ENCODE peak calls at places on chromosome 22, in seven cellular contexts. One of them, this sample, is unnamed.

GRCh38 chr22:33920927-33921575 is 775 bp upstream of the LARGE1 start:
- DNase-seq in HepG2: peak; percentile 86
- DNase-seq in GM12878: peak; percentile 43
- DNase-seq in H1: peak; percentile 100
- DNase-seq in T47D: peak; percentile 71
- DNase-seq in K562: peak; percentile 92
- DNase-seq in SK-N-SH: peak; percentile 96
- DNase-seq in this sample: peak; percentile 57

GRCh38 chr22:21026783-21027692 is 5.3 kb downstream of the SLC7A4 start:
- DNase-seq in GM12878: no peak
- DNase-seq in SK-N-SH: no peak
- DNase-seq in H1: no peak
- DNase-seq in K562: no peak
- DNase-seq in HepG2: no peak
- DNase-seq in T47D: no peak
- DNase-seq in this sample: no peak

GRCh38 chr22:31044262-31044861 is 36.8 kb upstream of the SMTN start:
- DNase-seq in K562: no peak
- DNase-seq in T47D: no peak
- DNase-seq in SK-N-SH: no peak
- DNase-seq in H1: no peak
- DNase-seq in HepG2: peak; percentile 77
- DNase-seq in GM12878: no peak
- DNase-seq in this sample: no peak

GRCh38 chr22:49691256-49691655 is 136.4 kb downstream of the BRD1 start:
- DNase-seq in H1: no peak
- DNase-seq in K562: no peak
- DNase-seq in T47D: no peak
- DNase-seq in HepG2: no peak
- DNase-seq in GM12878: no peak
- DNase-seq in SK-N-SH: no peak
- DNase-seq in this sample: no peak

GRCh38 chr22:19791894-19792293 is 31.3 kb downstream of the TBX1 start:
- DNase-seq in HepG2: no peak
- DNase-seq in GM12878: no peak
- DNase-seq in SK-N-SH: no peak
- DNase-seq in H1: no peak
- DNase-seq in K562: no peak
- DNase-seq in T47D: no peak
- DNase-seq in this sample: no peak

GRCh38 chr22:44884968-44885805 is 124.6 kb downstream of the PHF21B start:
- DNase-seq in T47D: peak; percentile 26
- DNase-seq in HepG2: peak; percentile 18
- DNase-seq in H1: no peak
- DNase-seq in SK-N-SH: no peak
- DNase-seq in GM12878: no peak
- DNase-seq in K562: no peak
- DNase-seq in this sample: no peak

GRCh38 chr22:44385781-44386180 is 73.0 kb upstream of the SHISAL1 start:
- DNase-seq in H1: no peak
- DNase-seq in SK-N-SH: no peak
- DNase-seq in GM12878: no peak
- DNase-seq in HepG2: no peak
- DNase-seq in K562: no peak
- DNase-seq in T47D: no peak
- DNase-seq in this sample: no peak

GRCh38 chr22:23119492-23120414 is 22.0 kb downstream of the RSPH14 start:
- DNase-seq in SK-N-SH: no peak
- DNase-seq in H1: no peak
- DNase-seq in K562: peak; percentile 66
- DNase-seq in GM12878: no peak
- DNase-seq in T47D: no peak
- DNase-seq in HepG2: no peak
- DNase-seq in this sample: no peak

GRCh38 chr22:32788884-32789624 is 12.5 kb upstream of the TIMP3 start:
- DNase-seq in GM12878: no peak
- DNase-seq in HepG2: peak; percentile 74
- DNase-seq in K562: no peak
- DNase-seq in SK-N-SH: no peak
- DNase-seq in T47D: no peak
- DNase-seq in H1: no peak
- DNase-seq in this sample: no peak

GRCh38 chr22:23365524-23365923 is 185.2 kb downstream of the BCR start:
- DNase-seq in T47D: no peak
- DNase-seq in SK-N-SH: no peak
- DNase-seq in K562: no peak
- DNase-seq in HepG2: no peak
- DNase-seq in GM12878: no peak
- DNase-seq in H1: no peak
- DNase-seq in this sample: no peak

GRCh38 chr22:31040542-31041398 is 40.3 kb upstream of the SMTN start:
- DNase-seq in SK-N-SH: no peak
- DNase-seq in H1: no peak
- DNase-seq in HepG2: no peak
- DNase-seq in T47D: no peak
- DNase-seq in K562: no peak
- DNase-seq in GM12878: no peak
- DNase-seq in this sample: no peak

GRCh38 chr22:23216331-23217170 is 36.2 kb downstream of the BCR start:
- DNase-seq in GM12878: no peak
- DNase-seq in H1: no peak
- DNase-seq in SK-N-SH: no peak
- DNase-seq in HepG2: peak; percentile 92
- DNase-seq in K562: peak; percentile 54
- DNase-seq in T47D: no peak
- DNase-seq in this sample: no peak

GRCh38 chr22:30205281-30206115 is 41.1 kb downstream of the LIF start:
- DNase-seq in T47D: no peak
- DNase-seq in SK-N-SH: peak; percentile 48
- DNase-seq in H1: no peak
- DNase-seq in K562: no peak
- DNase-seq in HepG2: peak; percentile 40
- DNase-seq in GM12878: no peak
- DNase-seq in this sample: no peak

GRCh38 chr22:25127274-25127673 is 72.4 kb upstream of the CRYBB3 start:
- DNase-seq in GM12878: no peak
- DNase-seq in SK-N-SH: no peak
- DNase-seq in T47D: no peak
- DNase-seq in H1: no peak
- DNase-seq in K562: no peak
- DNase-seq in HepG2: no peak
- DNase-seq in this sample: no peak

GRCh38 chr22:46391486-46392136 is 56.1 kb downstream of the TRMU start:
- DNase-seq in K562: no peak
- DNase-seq in H1: no peak
- DNase-seq in T47D: no peak
- DNase-seq in HepG2: no peak
- DNase-seq in SK-N-SH: no peak
- DNase-seq in GM12878: no peak
- DNase-seq in this sample: no peak

GRCh38 chr22:46388647-46389046 is 53.1 kb downstream of the TRMU start:
- DNase-seq in T47D: no peak
- DNase-seq in K562: no peak
- DNase-seq in H1: no peak
- DNase-seq in GM12878: no peak
- DNase-seq in SK-N-SH: no peak
- DNase-seq in HepG2: no peak
- DNase-seq in this sample: no peak

GRCh38 chr22:46390652-46391301 is 55.3 kb downstream of the TRMU start:
- DNase-seq in HepG2: peak; percentile 64
- DNase-seq in H1: no peak
- DNase-seq in T47D: no peak
- DNase-seq in K562: peak; percentile 39
- DNase-seq in SK-N-SH: peak; percentile 81
- DNase-seq in GM12878: no peak
- DNase-seq in this sample: no peak

GRCh38 chr22:46389081-46389480 is 53.6 kb downstream of the TRMU start:
- DNase-seq in H1: no peak
- DNase-seq in T47D: no peak
- DNase-seq in GM12878: no peak
- DNase-seq in SK-N-SH: no peak
- DNase-seq in K562: no peak
- DNase-seq in HepG2: no peak
- DNase-seq in this sample: no peak

GRCh38 chr22:46390105-46390651 is 54.7 kb downstream of the TRMU start:
- DNase-seq in HepG2: no peak
- DNase-seq in GM12878: no peak
- DNase-seq in T47D: no peak
- DNase-seq in K562: no peak
- DNase-seq in H1: no peak
- DNase-seq in SK-N-SH: no peak
- DNase-seq in this sample: no peak
- TF ChIP-seq JUND in HepG2: no peak
- TF ChIP-seq JUND in GM12878: no peak
- TF ChIP-seq JUND in T47D: no peak
- TF ChIP-seq JUND in K562: no peak
- TF ChIP-seq JUND in H1: no peak
- TF ChIP-seq JUND in SK-N-SH: no peak
- TF ChIP-seq JUND in this sample: no peak

DNA sequence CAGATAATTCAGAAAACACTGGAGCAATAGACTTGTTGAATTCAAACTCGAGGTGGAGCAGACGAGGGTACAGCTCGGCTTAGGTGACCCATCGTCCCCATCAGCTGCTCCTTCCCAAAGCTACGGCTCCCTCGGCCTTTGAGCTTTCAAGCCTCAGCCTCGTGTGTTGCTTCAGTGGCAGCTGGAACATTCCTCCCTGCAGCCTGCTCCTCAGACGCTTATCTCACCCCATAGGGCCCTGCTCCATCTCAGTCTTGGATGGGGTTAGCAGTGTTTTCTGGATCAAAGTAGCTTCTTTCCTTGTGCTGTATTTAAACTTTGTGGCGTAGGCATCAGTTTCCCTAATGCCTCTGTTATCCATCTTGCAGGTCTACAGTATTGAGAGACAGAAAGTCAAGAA is 30.6 kb downstream of the APOL3 start:
- DNase-seq in H1: no peak
- DNase-seq in T47D: no peak
- DNase-seq in K562: no peak
- DNase-seq in HepG2: no peak
- DNase-seq in SK-N-SH: no peak
- DNase-seq in GM12878: no peak
- DNase-seq in this sample: no peak
- TF ChIP-seq JUND in H1: no peak
- TF ChIP-seq JUND in T47D: no peak
- TF ChIP-seq JUND in K562: no peak
- TF ChIP-seq JUND in HepG2: no peak
- TF ChIP-seq JUND in SK-N-SH: no peak
- TF ChIP-seq JUND in GM12878: no peak
- TF ChIP-seq JUND in this sample: no peak

GRCh38 chr22:26587991-26588613 is 1.8 kb downstream of the TPST2 start:
- DNase-seq in H1: no peak
- DNase-seq in T47D: no peak
- DNase-seq in HepG2: no peak
- DNase-seq in SK-N-SH: no peak
- DNase-seq in GM12878: no peak
- DNase-seq in K562: no peak
- DNase-seq in this sample: no peak

GRCh38 chr22:26581769-26582168 is 8.2 kb downstream of the TPST2 start:
- DNase-seq in SK-N-SH: no peak
- DNase-seq in H1: no peak
- DNase-seq in HepG2: no peak
- DNase-seq in K562: no peak
- DNase-seq in GM12878: no peak
- DNase-seq in T47D: no peak
- DNase-seq in this sample: no peak

GRCh38 chr22:26584010-26584409 is 5.9 kb downstream of the TPST2 start:
- DNase-seq in HepG2: no peak
- DNase-seq in SK-N-SH: no peak
- DNase-seq in T47D: no peak
- DNase-seq in GM12878: no peak
- DNase-seq in H1: no peak
- DNase-seq in K562: no peak
- DNase-seq in this sample: no peak

GRCh38 chr22:26586556-26587325 is 3.2 kb downstream of the TPST2 start:
- DNase-seq in SK-N-SH: no peak
- DNase-seq in K562: no peak
- DNase-seq in GM12878: no peak
- DNase-seq in T47D: no peak
- DNase-seq in HepG2: no peak
- DNase-seq in H1: no peak
- DNase-seq in this sample: no peak

DNA sequence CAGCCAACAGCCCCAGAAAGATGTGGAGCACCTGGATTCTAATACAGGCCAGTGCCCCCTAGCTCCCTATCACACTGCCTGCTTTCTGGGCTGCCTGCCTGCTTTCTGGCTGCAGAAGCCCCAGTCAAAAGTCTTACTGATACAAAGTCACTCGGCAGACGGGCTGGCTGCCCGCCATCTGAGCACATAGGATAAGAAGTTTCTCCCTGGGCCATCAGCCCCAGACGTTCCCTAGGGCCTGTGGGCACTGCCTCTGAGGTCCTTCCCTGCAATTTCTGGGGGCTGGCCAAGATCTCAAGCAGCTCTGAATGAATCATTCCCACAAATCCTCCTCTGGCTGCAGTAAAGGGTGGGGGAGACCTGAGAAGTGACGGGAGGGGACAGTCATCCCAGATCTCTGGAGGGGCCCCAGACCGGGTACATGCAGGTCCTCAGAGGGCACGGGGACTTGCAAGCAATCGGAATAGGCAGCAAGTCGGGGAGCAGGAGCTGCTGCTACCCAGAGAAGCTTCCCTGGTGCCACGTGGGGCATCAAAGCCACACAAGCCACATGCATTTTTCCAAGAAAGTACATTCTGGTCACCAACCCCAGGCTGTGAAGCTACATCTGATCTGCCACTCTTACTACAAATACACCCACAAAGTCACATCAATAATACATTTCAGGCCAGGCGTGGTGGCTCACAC is 4.7 kb downstream of the TPST2 start:
- DNase-seq in K562: no peak
- DNase-seq in H1: no peak
- DNase-seq in HepG2: no peak
- DNase-seq in GM12878: no peak
- DNase-seq in SK-N-SH: peak; percentile 53
- DNase-seq in T47D: no peak
- DNase-seq in this sample: no peak
- TF ChIP-seq JUND in K562: no peak
- TF ChIP-seq JUND in H1: no peak
- TF ChIP-seq JUND in HepG2: no peak
- TF ChIP-seq JUND in GM12878: no peak
- TF ChIP-seq JUND in SK-N-SH: peak; percentile 73
- TF ChIP-seq JUND in T47D: no peak
- TF ChIP-seq JUND in this sample: no peak

DNA sequence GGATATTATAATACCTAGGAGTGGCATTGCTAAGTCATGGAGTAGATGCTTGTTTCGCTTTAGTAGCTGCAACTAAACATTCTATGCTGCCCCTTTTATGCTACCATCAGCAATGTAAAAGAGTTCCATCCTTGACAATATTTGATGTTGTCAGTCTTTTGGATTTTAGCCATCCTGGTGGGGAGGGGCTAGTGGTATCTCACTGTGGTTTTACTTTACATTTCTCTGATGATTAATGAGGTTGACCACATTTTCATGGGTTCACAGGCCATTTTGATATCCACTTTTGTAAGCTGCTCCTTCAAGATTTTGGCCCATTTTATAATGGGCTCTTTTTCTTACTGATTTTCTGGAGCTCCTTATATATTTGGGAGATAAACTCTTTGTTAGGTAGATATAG is 16.4 kb upstream of the APOBEC3A start:
- DNase-seq in T47D: no peak
- DNase-seq in GM12878: no peak
- DNase-seq in SK-N-SH: no peak
- DNase-seq in K562: no peak
- DNase-seq in H1: no peak
- DNase-seq in HepG2: no peak
- DNase-seq in this sample: no peak
- TF ChIP-seq JUND in T47D: no peak
- TF ChIP-seq JUND in GM12878: no peak
- TF ChIP-seq JUND in SK-N-SH: no peak
- TF ChIP-seq JUND in K562: no peak
- TF ChIP-seq JUND in H1: no peak
- TF ChIP-seq JUND in HepG2: no peak
- TF ChIP-seq JUND in this sample: no peak